ENCODE peak calls at places on chromosomes 11 and 22, in six cellular contexts. Y, I, Q, S, O and Z are unnamed samples. For H3K4me1, the result is how much of the 10 kb centered on the place peaks cover.

GRCh38 chr22:17706451-17706900 is 67.8 kb downstream of the BID start:
- DNase-seq in Y (peak), I (peak), Q (no peak), S (peak), O (peak), Z (no peak)

GRCh38 chr11:123196060-123196714 is 1.1 kb upstream of the CLMP start:
- DNase-seq in Y (no peak), I (no peak), Q (peak), S (peak), O (no peak), Z (no peak)

GRCh38 chr11:44950625-44951472 is at the start of gene TP53I11:
- DNase-seq in Y (peak), I (peak), Q (peak), S (peak), O (peak), Z (peak)

GRCh38 chr22:45444168-45444567 is 30.7 kb downstream of the RIBC2 start:
- DNase-seq in Y (peak), I (no peak), Q (no peak), S (peak), O (no peak), Z (no peak)

GRCh38 chr22:19244600-19245352 is 46.7 kb downstream of the CLTCL1 start:
- DNase-seq in Y (no peak), I (no peak), Q (no peak), S (no peak), O (no peak), Z (no peak)

GRCh38 chr11:18081551-18081950 is 24.3 kb downstream of the SAAL1 start:
- DNase-seq in Y (no peak), I (no peak), Q (no peak), S (no peak), O (no peak), Z (no peak)

GRCh38 chr22:20435436-20436308 is 2.0 kb downstream of the SCARF2 start:
- DNase-seq in Y (no peak), I (peak), Q (no peak), S (peak), O (no peak), Z (peak)

GRCh38 chr11:3855808-3856491 is 486 bp downstream of the STIM1 start:
- DNase-seq in Y (peak), I (peak), Q (peak), S (peak), O (peak), Z (peak)

GRCh38 chr22:40450651-40451050 is 80.3 kb downstream of the SGSM3 start:
- DNase-seq in Y (no peak), I (peak), Q (no peak), S (no peak), O (no peak), Z (no peak)

GRCh38 chr11:120305286-120305685 is 19.8 kb upstream of the TLCD5 start:
- DNase-seq in Y (no peak), I (no peak), Q (no peak), S (no peak), O (no peak), Z (no peak)

GRCh38 chr11:10674991-10675440 is 18.5 kb downstream of the IRAG1 start:
- DNase-seq in Y (no peak), I (peak), Q (no peak), S (peak), O (no peak), Z (no peak)

GRCh38 chr11:33017478-33017877 is 1.8 kb downstream of the DEPDC7 start:
- DNase-seq in Y (no peak), I (no peak), Q (no peak), S (no peak), O (no peak), Z (no peak)
- H3K4me1 ChIP-seq in Y (under half), I (under half), Q (under half), S (under half), O (under half), Z (under half)

GRCh38 chr22:37224757-37225420 is 12.6 kb upstream of the SSTR3 start:
- DNase-seq in Y (no peak), I (no peak), Q (no peak), S (no peak), O (no peak), Z (no peak)
- H3K4me1 ChIP-seq in Y (under half), I (under half), Q (under half), S (under half), O (under half), Z (under half)

GRCh38 chr11:117936973-117937372 is 7.8 kb upstream of the TMPRSS13 start:
- DNase-seq in Y (no peak), I (no peak), Q (no peak), S (no peak), O (no peak), Z (no peak)
- H3K4me1 ChIP-seq in Y (under half), I (under half), Q (under half), S (under half), O (under half), Z (under half)

GRCh38 chr11:64856382-64857227 is 12.2 kb upstream of the CDC42BPG start:
- DNase-seq in Y (peak), I (peak), Q (no peak), S (no peak), O (no peak), Z (peak)
- H3K4me1 ChIP-seq in Y (half or more), I (under half), Q (under half), S (under half), O (under half), Z (half or more)

DNA sequence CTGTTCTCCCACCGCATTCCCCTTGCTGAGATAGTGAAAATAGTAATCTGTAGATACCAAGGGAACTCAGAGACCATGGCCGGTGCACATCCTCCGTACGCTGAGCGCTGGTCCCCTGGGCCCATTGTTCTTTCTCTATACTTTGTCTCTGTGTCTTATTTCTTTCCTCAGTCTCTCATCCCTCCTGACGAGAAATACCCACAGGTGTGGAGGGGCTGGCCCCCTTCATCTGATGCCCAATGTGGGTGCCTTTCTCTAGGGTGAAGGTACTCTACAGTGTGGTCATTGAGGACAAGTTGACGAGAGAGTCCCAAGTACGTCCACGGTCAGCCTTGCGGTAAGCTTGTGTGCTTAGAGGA is 41.6 kb downstream of the IGLL1 start:
- DNase-seq in Y (no peak), I (peak), Q (no peak), S (no peak), O (no peak), Z (peak)
- H3K4me1 ChIP-seq in Y (under half), I (under half), Q (under half), S (under half), O (under half), Z (under half)